ENCODE peak calls at places on chromosome 19, in ten cellular contexts. One of them, this sample, is unnamed.
A peak's percentile ranks its signal among the peaks of the same experiment; 100 is the strongest.

GRCh38 chr19:23255700-23256099 is 5.5 kb upstream of the ZNF724 start:
- DNase-seq in CD8-positive, alpha-beta T cell: no peak
- DNase-seq in ascending aorta: no peak
- DNase-seq in AG04450: no peak
- DNase-seq in left ventricle myocardium inferior: no peak
- DNase-seq in psoas muscle: no peak
- DNase-seq in neural crest cell: no peak
- DNase-seq in Calu3: no peak
- DNase-seq in mucosa of descending colon: no peak
- DNase-seq in heart right ventricle: no peak
- DNase-seq in this sample: no peak

GRCh38 chr19:2117215-2117960 is 20.7 kb downstream of the IZUMO4 start:
- DNase-seq in CD8-positive, alpha-beta T cell: no peak
- DNase-seq in ascending aorta: no peak
- DNase-seq in AG04450: no peak
- DNase-seq in left ventricle myocardium inferior: no peak
- DNase-seq in psoas muscle: no peak
- DNase-seq in neural crest cell: no peak
- DNase-seq in Calu3: no peak
- DNase-seq in mucosa of descending colon: no peak
- DNase-seq in heart right ventricle: no peak
- DNase-seq in this sample: no peak

GRCh38 chr19:40530091-40530901 is 46.4 kb upstream of the SHKBP1 start:
- DNase-seq in CD8-positive, alpha-beta T cell: peak; percentile 18
- DNase-seq in ascending aorta: no peak
- DNase-seq in AG04450: no peak
- DNase-seq in left ventricle myocardium inferior: no peak
- DNase-seq in psoas muscle: no peak
- DNase-seq in neural crest cell: peak; percentile 58
- DNase-seq in Calu3: peak; percentile 45
- DNase-seq in mucosa of descending colon: peak; percentile 23
- DNase-seq in heart right ventricle: no peak
- DNase-seq in this sample: no peak

GRCh38 chr19:16208064-16208759 is 10.5 kb downstream of the AP1M1 start:
- DNase-seq in CD8-positive, alpha-beta T cell: no peak
- DNase-seq in ascending aorta: no peak
- DNase-seq in AG04450: no peak
- DNase-seq in left ventricle myocardium inferior: no peak
- DNase-seq in psoas muscle: no peak
- DNase-seq in neural crest cell: no peak
- DNase-seq in Calu3: no peak
- DNase-seq in mucosa of descending colon: no peak
- DNase-seq in heart right ventricle: no peak
- DNase-seq in this sample: no peak

GRCh38 chr19:3098515-3099346 is 4.6 kb downstream of the GNA11 start:
- DNase-seq in CD8-positive, alpha-beta T cell: no peak
- DNase-seq in ascending aorta: peak; percentile 79
- DNase-seq in AG04450: no peak
- DNase-seq in left ventricle myocardium inferior: peak; percentile 86
- DNase-seq in psoas muscle: peak; percentile 87
- DNase-seq in neural crest cell: no peak
- DNase-seq in Calu3: no peak
- DNase-seq in mucosa of descending colon: peak; percentile 60
- DNase-seq in heart right ventricle: peak; percentile 85
- DNase-seq in this sample: peak; percentile 49

GRCh38 chr19:46845959-46846459 is 4.6 kb downstream of the AP2S1 start:
- DNase-seq in CD8-positive, alpha-beta T cell: no peak
- DNase-seq in ascending aorta: no peak
- DNase-seq in AG04450: no peak
- DNase-seq in left ventricle myocardium inferior: no peak
- DNase-seq in psoas muscle: no peak
- DNase-seq in neural crest cell: no peak
- DNase-seq in Calu3: no peak
- DNase-seq in mucosa of descending colon: no peak
- DNase-seq in heart right ventricle: no peak
- DNase-seq in this sample: no peak

GRCh38 chr19:31171936-31172335 is 177.3 kb downstream of the TSHZ3 start:
- DNase-seq in CD8-positive, alpha-beta T cell: no peak
- DNase-seq in ascending aorta: no peak
- DNase-seq in AG04450: no peak
- DNase-seq in left ventricle myocardium inferior: no peak
- DNase-seq in psoas muscle: no peak
- DNase-seq in neural crest cell: no peak
- DNase-seq in Calu3: no peak
- DNase-seq in mucosa of descending colon: no peak
- DNase-seq in heart right ventricle: no peak
- DNase-seq in this sample: no peak

GRCh38 chr19:41552558-41552957 is 23.4 kb upstream of the CEACAM21 start:
- DNase-seq in CD8-positive, alpha-beta T cell: no peak
- DNase-seq in ascending aorta: no peak
- DNase-seq in AG04450: no peak
- DNase-seq in left ventricle myocardium inferior: no peak
- DNase-seq in psoas muscle: no peak
- DNase-seq in neural crest cell: no peak
- DNase-seq in Calu3: no peak
- DNase-seq in mucosa of descending colon: no peak
- DNase-seq in heart right ventricle: no peak
- DNase-seq in this sample: no peak

GRCh38 chr19:28961772-28962500 is 251.0 kb downstream of the UQCRFS1 start:
- DNase-seq in CD8-positive, alpha-beta T cell: no peak
- DNase-seq in ascending aorta: no peak
- DNase-seq in AG04450: no peak
- DNase-seq in left ventricle myocardium inferior: no peak
- DNase-seq in psoas muscle: no peak
- DNase-seq in neural crest cell: no peak
- DNase-seq in Calu3: no peak
- DNase-seq in mucosa of descending colon: no peak
- DNase-seq in heart right ventricle: no peak
- DNase-seq in this sample: peak; percentile 93

GRCh38 chr19:21084343-21084742 is 2.3 kb downstream of the ZNF714 start:
- DNase-seq in CD8-positive, alpha-beta T cell: no peak
- DNase-seq in ascending aorta: no peak
- DNase-seq in AG04450: peak; percentile 6
- DNase-seq in left ventricle myocardium inferior: no peak
- DNase-seq in psoas muscle: no peak
- DNase-seq in neural crest cell: no peak
- DNase-seq in Calu3: no peak
- DNase-seq in mucosa of descending colon: no peak
- DNase-seq in heart right ventricle: no peak
- DNase-seq in this sample: peak; percentile 24

GRCh38 chr19:38650911-38651584 is 3.6 kb downstream of the ACTN4 start:
- DNase-seq in CD8-positive, alpha-beta T cell: no peak
- DNase-seq in ascending aorta: peak; percentile 88
- DNase-seq in AG04450: no peak
- DNase-seq in left ventricle myocardium inferior: no peak
- DNase-seq in psoas muscle: no peak
- DNase-seq in neural crest cell: no peak
- DNase-seq in Calu3: no peak
- DNase-seq in mucosa of descending colon: no peak
- DNase-seq in heart right ventricle: no peak
- DNase-seq in this sample: peak; percentile 98

GRCh38 chr19:45782162-45782623 is at the start of gene DMPK:
- DNase-seq in CD8-positive, alpha-beta T cell: no peak
- DNase-seq in ascending aorta: no peak
- DNase-seq in AG04450: no peak
- DNase-seq in left ventricle myocardium inferior: peak; percentile 76
- DNase-seq in psoas muscle: peak; percentile 78
- DNase-seq in neural crest cell: no peak
- DNase-seq in Calu3: no peak
- DNase-seq in mucosa of descending colon: no peak
- DNase-seq in heart right ventricle: peak; percentile 73
- DNase-seq in this sample: peak; percentile 35

GRCh38 chr19:17429661-17430101 is 9.8 kb downstream of the MVB12A start:
- DNase-seq in CD8-positive, alpha-beta T cell: no peak
- DNase-seq in ascending aorta: no peak
- DNase-seq in AG04450: no peak
- DNase-seq in left ventricle myocardium inferior: no peak
- DNase-seq in psoas muscle: peak; percentile 76
- DNase-seq in neural crest cell: no peak
- DNase-seq in Calu3: no peak
- DNase-seq in mucosa of descending colon: no peak
- DNase-seq in heart right ventricle: no peak
- DNase-seq in this sample: no peak

GRCh38 chr19:17423429-17424208 is 3.8 kb downstream of the MVB12A start:
- DNase-seq in CD8-positive, alpha-beta T cell: no peak
- DNase-seq in ascending aorta: no peak
- DNase-seq in AG04450: no peak
- DNase-seq in left ventricle myocardium inferior: no peak
- DNase-seq in psoas muscle: no peak
- DNase-seq in neural crest cell: no peak
- DNase-seq in Calu3: no peak
- DNase-seq in mucosa of descending colon: no peak
- DNase-seq in heart right ventricle: no peak
- DNase-seq in this sample: no peak

GRCh38 chr19:17420267-17420924 is 549 bp downstream of the MVB12A start:
- DNase-seq in CD8-positive, alpha-beta T cell: peak; percentile 37
- DNase-seq in ascending aorta: peak; percentile 68
- DNase-seq in AG04450: no peak
- DNase-seq in left ventricle myocardium inferior: peak; percentile 23
- DNase-seq in psoas muscle: peak; percentile 64
- DNase-seq in neural crest cell: peak; percentile 22
- DNase-seq in Calu3: peak; percentile 35
- DNase-seq in mucosa of descending colon: peak; percentile 39
- DNase-seq in heart right ventricle: peak; percentile 34
- DNase-seq in this sample: no peak

GRCh38 chr19:17421942-17422341 is 2.1 kb downstream of the MVB12A start:
- DNase-seq in CD8-positive, alpha-beta T cell: no peak
- DNase-seq in ascending aorta: no peak
- DNase-seq in AG04450: no peak
- DNase-seq in left ventricle myocardium inferior: no peak
- DNase-seq in psoas muscle: no peak
- DNase-seq in neural crest cell: no peak
- DNase-seq in Calu3: no peak
- DNase-seq in mucosa of descending colon: no peak
- DNase-seq in heart right ventricle: no peak
- DNase-seq in this sample: no peak

DNA sequence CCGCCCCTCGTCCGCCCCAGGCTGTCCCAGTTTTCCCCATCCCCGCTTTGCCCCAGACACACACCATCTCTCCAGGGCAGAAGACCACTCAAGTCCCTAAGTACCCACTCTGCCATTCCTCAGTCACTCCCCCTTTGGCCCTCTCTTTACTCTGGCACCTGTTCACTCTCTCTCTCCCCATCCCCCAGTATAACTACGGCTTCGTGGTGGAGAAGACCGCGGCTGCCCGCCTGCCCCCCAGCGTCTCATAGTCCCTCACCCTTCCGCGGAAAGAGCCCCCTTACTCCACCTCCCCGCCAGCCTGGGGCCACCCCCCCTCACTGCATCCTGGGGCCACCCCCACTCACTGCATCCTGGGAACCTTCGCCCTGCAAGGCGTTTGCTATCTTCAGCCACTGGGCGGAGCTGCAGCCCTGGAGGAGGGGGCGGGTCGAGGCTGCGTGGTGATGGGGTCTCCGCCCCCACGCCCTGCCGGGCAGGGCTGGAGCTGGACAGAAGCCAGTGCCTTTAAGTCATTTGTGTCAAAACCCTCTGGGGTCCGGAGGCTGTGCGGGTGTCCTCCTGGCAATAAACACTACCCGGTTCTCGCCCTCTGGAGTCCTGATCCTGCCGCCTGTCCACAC is 5.0 kb downstream of the MVB12A start:
- DNase-seq in CD8-positive, alpha-beta T cell: no peak
- DNase-seq in ascending aorta: no peak
- DNase-seq in AG04450: no peak
- DNase-seq in left ventricle myocardium inferior: no peak
- DNase-seq in psoas muscle: peak; percentile 62
- DNase-seq in neural crest cell: peak; percentile 76
- DNase-seq in Calu3: no peak
- DNase-seq in mucosa of descending colon: no peak
- DNase-seq in heart right ventricle: no peak
- DNase-seq in this sample: peak; percentile 36
- TF ChIP-seq CTCF in CD8-positive, alpha-beta T cell: no peak
- TF ChIP-seq CTCF in ascending aorta: peak; percentile 52
- TF ChIP-seq CTCF in AG04450: peak; percentile 58
- TF ChIP-seq CTCF in left ventricle myocardium inferior: peak; percentile 35
- TF ChIP-seq CTCF in psoas muscle: no peak
- TF ChIP-seq CTCF in neural crest cell: peak; percentile 59
- TF ChIP-seq CTCF in Calu3: no peak
- TF ChIP-seq CTCF in mucosa of descending colon: no peak
- TF ChIP-seq CTCF in heart right ventricle: peak; percentile 38
- TF ChIP-seq CTCF in this sample: peak; percentile 59

GRCh38 chr19:53537523-53538377 is at the start of gene ZNF331:
- DNase-seq in CD8-positive, alpha-beta T cell: peak; percentile 85
- DNase-seq in ascending aorta: peak; percentile 93
- DNase-seq in AG04450: no peak
- DNase-seq in left ventricle myocardium inferior: peak; percentile 80
- DNase-seq in psoas muscle: peak; percentile 93
- DNase-seq in neural crest cell: peak; percentile 58
- DNase-seq in Calu3: no peak
- DNase-seq in mucosa of descending colon: peak; percentile 79
- DNase-seq in heart right ventricle: peak; percentile 83
- DNase-seq in this sample: peak; percentile 88
- TF ChIP-seq CTCF in CD8-positive, alpha-beta T cell: no peak
- TF ChIP-seq CTCF in ascending aorta: peak; percentile 30
- TF ChIP-seq CTCF in AG04450: peak; percentile 51
- TF ChIP-seq CTCF in left ventricle myocardium inferior: peak; percentile 66
- TF ChIP-seq CTCF in psoas muscle: peak; percentile 42
- TF ChIP-seq CTCF in neural crest cell: peak; percentile 51
- TF ChIP-seq CTCF in Calu3: no peak
- TF ChIP-seq CTCF in mucosa of descending colon: no peak
- TF ChIP-seq CTCF in heart right ventricle: peak; percentile 10
- TF ChIP-seq CTCF in this sample: peak; percentile 26

DNA sequence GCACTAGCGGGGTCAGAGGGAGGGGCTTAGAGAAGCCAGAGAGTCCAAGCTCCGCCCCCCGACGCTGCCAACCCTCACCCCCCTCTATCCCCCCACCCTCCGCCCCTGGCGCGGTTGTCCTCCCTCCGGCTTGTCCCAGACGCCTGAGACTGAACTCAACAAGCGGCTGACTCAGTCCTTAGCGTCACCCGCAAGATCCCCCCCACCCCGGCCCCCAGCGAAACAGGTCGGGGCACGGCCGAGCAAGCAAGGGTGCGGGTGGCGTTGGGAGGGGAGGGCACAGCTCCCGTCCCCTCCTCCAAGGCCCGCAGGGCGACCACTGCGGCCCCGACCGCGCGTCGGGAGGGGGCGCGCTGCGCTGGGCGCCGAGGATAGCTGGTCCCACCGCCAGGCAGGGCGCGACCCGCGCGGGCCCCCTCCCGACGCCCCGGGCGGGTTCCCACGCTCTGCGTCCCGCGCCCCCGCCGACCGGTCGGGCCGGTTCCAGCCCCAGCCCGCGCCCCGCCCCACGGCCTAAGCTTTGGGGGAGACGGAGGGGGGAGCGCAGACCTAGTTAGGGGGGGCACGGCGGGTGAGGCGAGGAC is 5.3 kb downstream of the NOTCH3 start:
- DNase-seq in CD8-positive, alpha-beta T cell: no peak
- DNase-seq in ascending aorta: peak; percentile 93
- DNase-seq in AG04450: no peak
- DNase-seq in left ventricle myocardium inferior: peak; percentile 39
- DNase-seq in psoas muscle: peak; percentile 77
- DNase-seq in neural crest cell: peak; percentile 53
- DNase-seq in Calu3: peak; percentile 66
- DNase-seq in mucosa of descending colon: peak; percentile 40
- DNase-seq in heart right ventricle: peak; percentile 55
- DNase-seq in this sample: peak; percentile 83
- TF ChIP-seq CTCF in CD8-positive, alpha-beta T cell: no peak
- TF ChIP-seq CTCF in ascending aorta: peak; percentile 14
- TF ChIP-seq CTCF in AG04450: peak; percentile 14
- TF ChIP-seq CTCF in left ventricle myocardium inferior: peak; percentile 23
- TF ChIP-seq CTCF in psoas muscle: no peak
- TF ChIP-seq CTCF in neural crest cell: peak; percentile 46
- TF ChIP-seq CTCF in Calu3: no peak
- TF ChIP-seq CTCF in mucosa of descending colon: no peak
- TF ChIP-seq CTCF in heart right ventricle: no peak
- TF ChIP-seq CTCF in this sample: no peak

GRCh38 chr19:4494691-4495064 is 22.6 kb downstream of the HDGFL2 start:
- DNase-seq in CD8-positive, alpha-beta T cell: no peak
- DNase-seq in ascending aorta: no peak
- DNase-seq in AG04450: no peak
- DNase-seq in left ventricle myocardium inferior: no peak
- DNase-seq in psoas muscle: no peak
- DNase-seq in neural crest cell: no peak
- DNase-seq in Calu3: no peak
- DNase-seq in mucosa of descending colon: no peak
- DNase-seq in heart right ventricle: no peak
- DNase-seq in this sample: no peak
- TF ChIP-seq CTCF in CD8-positive, alpha-beta T cell: no peak
- TF ChIP-seq CTCF in ascending aorta: no peak
- TF ChIP-seq CTCF in AG04450: no peak
- TF ChIP-seq CTCF in left ventricle myocardium inferior: no peak
- TF ChIP-seq CTCF in psoas muscle: no peak
- TF ChIP-seq CTCF in neural crest cell: no peak
- TF ChIP-seq CTCF in Calu3: no peak
- TF ChIP-seq CTCF in mucosa of descending colon: no peak
- TF ChIP-seq CTCF in heart right ventricle: no peak
- TF ChIP-seq CTCF in this sample: no peak

This sample was measured in cardiac fibroblast.